ENCODE peak calls at places on chromosomes 7 and 10, in six cellular contexts. W is HCT116, O is SK-N-SH, F is GM12878, A is HepG2, G is H1. U is an unnamed sample.

GRCh38 chr7:69889338-69890080 is 291.2 kb downstream of the AUTS2 start:
- DNase-seq in A (no peak), W (no peak), O (no peak), F (peak), G (no peak), U (no peak)

GRCh38 chr10:34046651-34047050 is 712.2 kb upstream of the NRP1 start:
- DNase-seq in A (no peak), O (no peak), W (no peak), G (no peak), F (no peak), U (no peak)

GRCh38 chr10:2143213-2143882 is 406.0 kb upstream of the ADARB2 start:
- DNase-seq in O (no peak), G (no peak), F (no peak), W (no peak), A (no peak), U (no peak)

GRCh38 chr10:21978191-21978862 is 25.2 kb downstream of the DNAJC1 start:
- DNase-seq in W (no peak), O (no peak), G (no peak), F (no peak), A (no peak), U (no peak)

GRCh38 chr7:37833107-37833817 is 15.1 kb upstream of the NME8 start:
- DNase-seq in F (no peak), G (peak), A (peak), W (peak), O (peak), U (peak)

GRCh38 chr7:131506597-131506996 is 49.8 kb downstream of the PODXL start:
- DNase-seq in W (no peak), A (no peak), O (no peak), G (no peak), F (no peak), U (peak)

GRCh38 chr7:116653204-116653603 is 18.8 kb upstream of the MET start:
- DNase-seq in O (no peak), G (no peak), A (no peak), F (no peak), W (peak), U (no peak)

GRCh38 chr7:26603631-26604030 is 260.8 kb downstream of the SKAP2 start:
- DNase-seq in A (no peak), O (no peak), F (no peak), W (peak), G (peak), U (no peak)

GRCh38 chr7:127600885-127601284 is 7.3 kb downstream of the FSCN3 start:
- DNase-seq in A (no peak), W (no peak), F (no peak), G (no peak), O (no peak), U (no peak)

GRCh38 chr10:68088744-68089143 is 13.7 kb upstream of the HERC4 start:
- DNase-seq in O (no peak), W (no peak), G (no peak), F (no peak), A (no peak), U (no peak)
- TF ChIP-seq YY1 in O (no peak), W (no peak), G (no peak), F (no peak), A (no peak), U (no peak)

GRCh38 chr10:100362570-100363496 is 15.8 kb downstream of the SCD start:
- DNase-seq in G (no peak), W (no peak), O (no peak), F (no peak), A (peak), U (no peak)
- TF ChIP-seq RAD21 in G (no peak), W (no peak), O (no peak), F (no peak), A (no peak), U (no peak)

GRCh38 chr7:110386914-110387313 is 704.0 kb upstream of the LRRN3 start:
- DNase-seq in F (no peak), G (no peak), W (peak), O (no peak), A (peak), U (no peak)
- TF ChIP-seq YY1 in F (no peak), G (no peak), W (peak), O (no peak), A (no peak), U (no peak)

GRCh38 chr7:12584940-12585339 is 14.4 kb downstream of the SCIN start:
- DNase-seq in G (no peak), A (no peak), F (peak), O (no peak), W (no peak), U (no peak)
- TF ChIP-seq RAD21 in G (no peak), A (no peak), F (no peak), O (no peak), W (no peak), U (no peak)

GRCh38 chr10:24882047-24882698 is 70.2 kb downstream of the PRTFDC1 start:
- DNase-seq in W (no peak), F (peak), G (no peak), A (no peak), O (no peak), U (no peak)
- TF ChIP-seq YY1 in W (no peak), F (no peak), G (no peak), A (no peak), O (no peak), U (no peak)

U was measured in K562.